ENCODE peak calls at places on chromosomes 1 and 21, in four cellular contexts. R is cardiac fibroblast, I is neural progenitor cell, Y is HTR-8/SVneo. A is an unnamed sample.
A peak's percentile ranks its signal among the peaks of the same experiment; 100 is the strongest.

GRCh38 chr1:10387611-10388386 is 11.1 kb upstream of the PGD start:
- DNase-seq in R (peak; percentile 84), I (peak; percentile 59), Y (no peak), A (no peak)

GRCh38 chr21:38499296-38499695 is 1.0 kb upstream of the ERG start:
- DNase-seq in R (peak; percentile 22), I (no peak), Y (no peak), A (no peak)

GRCh38 chr1:106217765-106218164 is 838.7 kb upstream of the PRMT6 start:
- DNase-seq in R (no peak), I (no peak), Y (no peak), A (no peak)

GRCh38 chr1:33928256-33928655 is 64.4 kb downstream of the HMGB4 start:
- DNase-seq in R (no peak), I (no peak), Y (no peak), A (no peak)

GRCh38 chr1:110088739-110089316 is 18.4 kb upstream of the ALX3 start:
- DNase-seq in R (no peak), I (no peak), Y (no peak), A (no peak)

GRCh38 chr1:981491-981954 is 370 bp downstream of the PERM1 start:
- DNase-seq in R (no peak), I (no peak), Y (no peak), A (no peak)

GRCh38 chr1:97502360-97502759 is 418.5 kb downstream of the DPYD start:
- DNase-seq in R (no peak), I (no peak), Y (no peak), A (no peak)

GRCh38 chr1:7868085-7868780 is 15.4 kb upstream of the UTS2 start:
- DNase-seq in R (no peak), I (no peak), Y (no peak), A (no peak)

GRCh38 chr1:2594001-2594640 is 7.5 kb downstream of the PRXL2B start:
- DNase-seq in R (peak; percentile 61), I (no peak), Y (peak; percentile 25), A (no peak)

GRCh38 chr1:54772951-54773350 is 8.6 kb upstream of the PARS2 start:
- DNase-seq in R (no peak), I (no peak), Y (no peak), A (no peak)

GRCh38 chr21:44759628-44760285 is 41.9 kb downstream of the UBE2G2 start:
- DNase-seq in R (no peak), I (no peak), Y (no peak), A (no peak)

GRCh38 chr1:53026254-53026653 is 35.8 kb upstream of the PODN start:
- DNase-seq in R (no peak), I (no peak), Y (no peak), A (no peak)

GRCh38 chr1:64497484-64497883 is 27.6 kb downstream of the CACHD1 start:
- DNase-seq in R (peak; percentile 43), I (no peak), Y (no peak), A (no peak)

GRCh38 chr1:6911229-6911941 is 126.1 kb downstream of the CAMTA1 start:
- DNase-seq in R (no peak), I (no peak), Y (no peak), A (no peak)

GRCh38 chr1:100390507-100390906 is 38.2 kb downstream of the CDC14A start:
- DNase-seq in R (no peak), I (no peak), Y (no peak), A (no peak)

GRCh38 chr1:96660503-96660902 is 61.1 kb upstream of the PTBP2 start:
- DNase-seq in R (peak; percentile 45), I (no peak), Y (no peak), A (no peak)

GRCh38 chr21:46058339-46059145 is 39.4 kb upstream of the COL6A2 start:
- DNase-seq in R (no peak), I (no peak), Y (no peak), A (no peak)

GRCh38 chr1:8517579-8518489 is 199.9 kb downstream of the SLC45A1 start:
- DNase-seq in R (peak; percentile 72), I (no peak), Y (no peak), A (no peak)